ENCODE peak calls at places on chromosome 20, in four cellular contexts. One of them, this sample, is unnamed.

GRCh38 chr20:44336086-44336485 is 757 bp upstream of the R3HDML start:
- DNase-seq in HCEC 1CT: no peak
- DNase-seq in left colon: no peak
- DNase-seq in activated gamma-delta T cell treated with Interleukin-2 at 50 U/mL for 16 hours: no peak
- DNase-seq in this sample: no peak

GRCh38 chr20:53611449-53611894 is 17.8 kb upstream of the ZNF217 start:
- DNase-seq in HCEC 1CT: peak
- DNase-seq in left colon: peak
- DNase-seq in activated gamma-delta T cell treated with Interleukin-2 at 50 U/mL for 16 hours: no peak
- DNase-seq in this sample: no peak

GRCh38 chr20:46575394-46575793 is 24.9 kb upstream of the OCSTAMP start:
- DNase-seq in HCEC 1CT: no peak
- DNase-seq in left colon: no peak
- DNase-seq in activated gamma-delta T cell treated with Interleukin-2 at 50 U/mL for 16 hours: no peak
- DNase-seq in this sample: no peak

GRCh38 chr20:37711987-37712961 is 18.4 kb downstream of the CTNNBL1 start:
- DNase-seq in HCEC 1CT: no peak
- DNase-seq in left colon: no peak
- DNase-seq in activated gamma-delta T cell treated with Interleukin-2 at 50 U/mL for 16 hours: no peak
- DNase-seq in this sample: no peak

GRCh38 chr20:63118786-63119450 is 97.0 kb downstream of the YTHDF1 start:
- DNase-seq in HCEC 1CT: no peak
- DNase-seq in left colon: no peak
- DNase-seq in activated gamma-delta T cell treated with Interleukin-2 at 50 U/mL for 16 hours: no peak
- DNase-seq in this sample: no peak

GRCh38 chr20:60055740-60056139 is 97.5 kb downstream of the CDH26 start:
- DNase-seq in HCEC 1CT: no peak
- DNase-seq in left colon: peak
- DNase-seq in activated gamma-delta T cell treated with Interleukin-2 at 50 U/mL for 16 hours: peak
- DNase-seq in this sample: no peak

GRCh38 chr20:51574248-51575033 is 31.9 kb upstream of the NFATC2 start:
- DNase-seq in HCEC 1CT: no peak
- DNase-seq in left colon: no peak
- DNase-seq in activated gamma-delta T cell treated with Interleukin-2 at 50 U/mL for 16 hours: no peak
- DNase-seq in this sample: no peak

GRCh38 chr20:25136643-25137559 is 55.0 kb upstream of the VSX1 start:
- DNase-seq in HCEC 1CT: peak
- DNase-seq in left colon: peak
- DNase-seq in activated gamma-delta T cell treated with Interleukin-2 at 50 U/mL for 16 hours: no peak
- DNase-seq in this sample: no peak

GRCh38 chr20:32446301-32447100 is 88.4 kb downstream of the ASXL1 start:
- DNase-seq in HCEC 1CT: no peak
- DNase-seq in left colon: peak
- DNase-seq in activated gamma-delta T cell treated with Interleukin-2 at 50 U/mL for 16 hours: no peak
- DNase-seq in this sample: no peak

GRCh38 chr20:18985551-18985950 is 172.0 kb downstream of the SCP2D1 start:
- DNase-seq in HCEC 1CT: no peak
- DNase-seq in left colon: no peak
- DNase-seq in activated gamma-delta T cell treated with Interleukin-2 at 50 U/mL for 16 hours: no peak
- DNase-seq in this sample: peak

GRCh38 chr20:50360218-50360672 is 149.9 kb upstream of the PTPN1 start:
- DNase-seq in HCEC 1CT: no peak
- DNase-seq in left colon: peak
- DNase-seq in activated gamma-delta T cell treated with Interleukin-2 at 50 U/mL for 16 hours: no peak
- DNase-seq in this sample: peak

GRCh38 chr20:4985658-4986057 is 15.7 kb downstream of the SLC23A2 start:
- DNase-seq in HCEC 1CT: no peak
- DNase-seq in left colon: no peak
- DNase-seq in activated gamma-delta T cell treated with Interleukin-2 at 50 U/mL for 16 hours: no peak
- DNase-seq in this sample: no peak

GRCh38 chr20:32114305-32114960 is 4.9 kb downstream of the TM9SF4 start:
- DNase-seq in HCEC 1CT: no peak
- DNase-seq in left colon: no peak
- DNase-seq in activated gamma-delta T cell treated with Interleukin-2 at 50 U/mL for 16 hours: no peak
- DNase-seq in this sample: no peak

GRCh38 chr20:6636209-6637159 is 131.0 kb upstream of the BMP2 start:
- DNase-seq in HCEC 1CT: peak
- DNase-seq in left colon: no peak
- DNase-seq in activated gamma-delta T cell treated with Interleukin-2 at 50 U/mL for 16 hours: no peak
- DNase-seq in this sample: no peak

GRCh38 chr20:2314759-2315439 is 19.1 kb downstream of the TGM3 start:
- DNase-seq in HCEC 1CT: peak
- DNase-seq in left colon: no peak
- DNase-seq in activated gamma-delta T cell treated with Interleukin-2 at 50 U/mL for 16 hours: no peak
- DNase-seq in this sample: peak

GRCh38 chr20:57458400-57459160 is 66.4 kb downstream of the CTCFL start:
- DNase-seq in HCEC 1CT: no peak
- DNase-seq in left colon: no peak
- DNase-seq in activated gamma-delta T cell treated with Interleukin-2 at 50 U/mL for 16 hours: no peak
- DNase-seq in this sample: no peak

GRCh38 chr20:7155794-7156193 is 388.3 kb downstream of the BMP2 start:
- DNase-seq in HCEC 1CT: no peak
- DNase-seq in left colon: no peak
- DNase-seq in activated gamma-delta T cell treated with Interleukin-2 at 50 U/mL for 16 hours: no peak
- DNase-seq in this sample: no peak

GRCh38 chr20:64222273-64222672 is 33.3 kb upstream of the PCMTD2 start:
- DNase-seq in HCEC 1CT: no peak
- DNase-seq in left colon: no peak
- DNase-seq in activated gamma-delta T cell treated with Interleukin-2 at 50 U/mL for 16 hours: no peak
- DNase-seq in this sample: no peak

GRCh38 chr20:1322511-1323245 is 6.3 kb downstream of the SDCBP2 start:
- DNase-seq in HCEC 1CT: peak
- DNase-seq in left colon: no peak
- DNase-seq in activated gamma-delta T cell treated with Interleukin-2 at 50 U/mL for 16 hours: no peak
- DNase-seq in this sample: no peak

GRCh38 chr20:49614338-49615050 is 46.6 kb upstream of the PTGIS start:
- DNase-seq in HCEC 1CT: no peak
- DNase-seq in left colon: no peak
- DNase-seq in activated gamma-delta T cell treated with Interleukin-2 at 50 U/mL for 16 hours: no peak
- DNase-seq in this sample: no peak

This sample was measured in NCI-H510A treated with DMSO at 0.1 percent for 48 hours.